ENCODE peak calls at places on chromosome X, in eight cellular contexts. One of them, this sample, is unnamed.

GRCh38 chrX:141724186-141724585 is 25.6 kb upstream of the SPANXD start:
- DNase-seq in WTC11: no peak
- DNase-seq in SK-N-SH: no peak
- DNase-seq in HepG2: no peak
- DNase-seq in A549: no peak
- DNase-seq in K562: no peak
- DNase-seq in endothelial cell of umbilical vein: no peak
- DNase-seq in H1: no peak
- DNase-seq in this sample: no peak

GRCh38 chrX:140715787-140716186 is 6.2 kb downstream of the LINC00632 start:
- DNase-seq in WTC11: no peak
- DNase-seq in SK-N-SH: no peak
- DNase-seq in HepG2: no peak
- DNase-seq in A549: no peak
- DNase-seq in K562: no peak
- DNase-seq in endothelial cell of umbilical vein: no peak
- DNase-seq in H1: no peak
- DNase-seq in this sample: no peak

GRCh38 chrX:42807393-42807792 is 29.4 kb upstream of the PPP1R2C start:
- DNase-seq in WTC11: no peak
- DNase-seq in SK-N-SH: no peak
- DNase-seq in HepG2: no peak
- DNase-seq in A549: no peak
- DNase-seq in K562: no peak
- DNase-seq in endothelial cell of umbilical vein: no peak
- DNase-seq in H1: no peak
- DNase-seq in this sample: no peak

GRCh38 chrX:21940356-21940829 is at the start of gene SMS:
- DNase-seq in WTC11: peak
- DNase-seq in SK-N-SH: peak
- DNase-seq in HepG2: peak
- DNase-seq in A549: peak
- DNase-seq in K562: peak
- DNase-seq in endothelial cell of umbilical vein: peak
- DNase-seq in H1: peak
- DNase-seq in this sample: peak

GRCh38 chrX:125205918-125206665 is 113.6 kb upstream of the TEX13C start:
- DNase-seq in WTC11: peak
- DNase-seq in SK-N-SH: peak
- DNase-seq in HepG2: no peak
- DNase-seq in A549: no peak
- DNase-seq in K562: no peak
- DNase-seq in endothelial cell of umbilical vein: no peak
- DNase-seq in H1: peak
- DNase-seq in this sample: no peak

GRCh38 chrX:34764842-34765241 is 107.8 kb upstream of the TMEM47 start:
- DNase-seq in WTC11: no peak
- DNase-seq in SK-N-SH: no peak
- DNase-seq in HepG2: no peak
- DNase-seq in A549: no peak
- DNase-seq in K562: no peak
- DNase-seq in endothelial cell of umbilical vein: no peak
- DNase-seq in H1: no peak
- DNase-seq in this sample: no peak

GRCh38 chrX:107760304-107761077 is 15.1 kb downstream of the TSC22D3 start:
- DNase-seq in WTC11: no peak
- DNase-seq in SK-N-SH: no peak
- DNase-seq in HepG2: no peak
- DNase-seq in A549: no peak
- DNase-seq in K562: no peak
- DNase-seq in endothelial cell of umbilical vein: no peak
- DNase-seq in H1: no peak
- DNase-seq in this sample: no peak

GRCh38 chrX:152806035-152806434 is 24.5 kb downstream of the CETN2 start:
- DNase-seq in WTC11: no peak
- DNase-seq in SK-N-SH: peak
- DNase-seq in HepG2: no peak
- DNase-seq in A549: no peak
- DNase-seq in K562: no peak
- DNase-seq in endothelial cell of umbilical vein: no peak
- DNase-seq in H1: no peak
- DNase-seq in this sample: no peak

GRCh38 chrX:28042826-28043564 is 61.7 kb upstream of the DCAF8L1 start:
- DNase-seq in WTC11: no peak
- DNase-seq in SK-N-SH: no peak
- DNase-seq in HepG2: no peak
- DNase-seq in A549: no peak
- DNase-seq in K562: no peak
- DNase-seq in endothelial cell of umbilical vein: no peak
- DNase-seq in H1: no peak
- DNase-seq in this sample: no peak

GRCh38 chrX:123084797-123085196 is 99.3 kb upstream of the GRIA3 start:
- DNase-seq in WTC11: no peak
- DNase-seq in SK-N-SH: no peak
- DNase-seq in HepG2: peak
- DNase-seq in A549: no peak
- DNase-seq in K562: no peak
- DNase-seq in endothelial cell of umbilical vein: no peak
- DNase-seq in H1: no peak
- DNase-seq in this sample: no peak

GRCh38 chrX:133570549-133570948 is 155.3 kb upstream of the GPC4 start:
- DNase-seq in WTC11: no peak
- DNase-seq in SK-N-SH: no peak
- DNase-seq in HepG2: no peak
- DNase-seq in A549: no peak
- DNase-seq in K562: no peak
- DNase-seq in endothelial cell of umbilical vein: no peak
- DNase-seq in H1: no peak
- DNase-seq in this sample: no peak

GRCh38 chrX:118644378-118644777 is 83.0 kb upstream of the IL13RA1 start:
- DNase-seq in WTC11: no peak
- DNase-seq in SK-N-SH: peak
- DNase-seq in HepG2: peak
- DNase-seq in A549: peak
- DNase-seq in K562: peak
- DNase-seq in endothelial cell of umbilical vein: peak
- DNase-seq in H1: no peak
- DNase-seq in this sample: peak

GRCh38 chrX:107429090-107429489 is 20.4 kb upstream of the FRMPD3 start:
- DNase-seq in WTC11: peak
- DNase-seq in SK-N-SH: no peak
- DNase-seq in HepG2: peak
- DNase-seq in A549: no peak
- DNase-seq in K562: no peak
- DNase-seq in endothelial cell of umbilical vein: no peak
- DNase-seq in H1: peak
- DNase-seq in this sample: peak

GRCh38 chrX:42399632-42400024 is 378.3 kb downstream of the PPP1R2C start:
- DNase-seq in WTC11: no peak
- DNase-seq in SK-N-SH: no peak
- DNase-seq in HepG2: no peak
- DNase-seq in A549: no peak
- DNase-seq in K562: no peak
- DNase-seq in endothelial cell of umbilical vein: no peak
- DNase-seq in H1: no peak
- DNase-seq in this sample: no peak

GRCh38 chrX:119190736-119191282 is 45.3 kb upstream of the PGRMC1 start:
- DNase-seq in WTC11: no peak
- DNase-seq in SK-N-SH: no peak
- DNase-seq in HepG2: no peak
- DNase-seq in A549: no peak
- DNase-seq in K562: no peak
- DNase-seq in endothelial cell of umbilical vein: no peak
- DNase-seq in H1: no peak
- DNase-seq in this sample: peak

GRCh38 chrX:68415289-68415688 is 18.0 kb downstream of the OPHN1 start:
- DNase-seq in WTC11: no peak
- DNase-seq in SK-N-SH: no peak
- DNase-seq in HepG2: no peak
- DNase-seq in A549: no peak
- DNase-seq in K562: no peak
- DNase-seq in endothelial cell of umbilical vein: peak
- DNase-seq in H1: no peak
- DNase-seq in this sample: no peak

GRCh38 chrX:120365320-120365719 is 3.4 kb downstream of the ATP1B4 start:
- DNase-seq in WTC11: peak
- DNase-seq in SK-N-SH: peak
- DNase-seq in HepG2: peak
- DNase-seq in A549: no peak
- DNase-seq in K562: peak
- DNase-seq in endothelial cell of umbilical vein: peak
- DNase-seq in H1: peak
- DNase-seq in this sample: peak

GRCh38 chrX:21723097-21723496 is 34.8 kb downstream of the SMPX start:
- DNase-seq in WTC11: no peak
- DNase-seq in SK-N-SH: no peak
- DNase-seq in HepG2: no peak
- DNase-seq in A549: no peak
- DNase-seq in K562: no peak
- DNase-seq in endothelial cell of umbilical vein: no peak
- DNase-seq in H1: no peak
- DNase-seq in this sample: peak

DNA sequence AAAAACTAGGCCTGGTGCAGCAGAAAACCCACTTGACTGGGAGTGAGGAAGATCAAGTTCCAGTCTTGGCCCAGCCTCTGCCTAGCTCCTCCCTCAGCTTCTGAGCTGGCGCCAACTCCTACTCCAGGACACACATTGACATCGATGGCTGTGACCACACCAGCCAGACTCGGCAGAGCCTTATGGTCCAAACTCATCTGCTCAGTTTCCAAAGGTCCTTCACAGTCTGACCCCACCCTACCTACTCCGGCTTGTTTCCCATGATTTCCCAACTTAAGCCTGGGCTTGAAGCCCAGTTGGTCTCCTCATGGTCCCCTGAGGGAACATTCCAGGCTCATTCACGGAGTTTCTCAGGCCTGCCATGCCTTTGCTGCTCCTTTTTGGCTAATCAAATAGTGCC is 10.1 kb downstream of the ELF4 start:
- DNase-seq in WTC11: no peak
- DNase-seq in SK-N-SH: no peak
- DNase-seq in HepG2: no peak
- DNase-seq in A549: no peak
- DNase-seq in K562: peak
- DNase-seq in endothelial cell of umbilical vein: no peak
- DNase-seq in H1: no peak
- DNase-seq in this sample: no peak
- TF ChIP-seq MAX in WTC11: no peak
- TF ChIP-seq MAX in SK-N-SH: no peak
- TF ChIP-seq MAX in HepG2: no peak
- TF ChIP-seq MAX in A549: no peak
- TF ChIP-seq MAX in K562: no peak
- TF ChIP-seq MAX in endothelial cell of umbilical vein: no peak
- TF ChIP-seq MAX in H1: no peak
- TF ChIP-seq MAX in this sample: no peak

GRCh38 chrX:51440365-51440764 is 56.0 kb downstream of the NUDT11 start:
- DNase-seq in WTC11: no peak
- DNase-seq in SK-N-SH: no peak
- DNase-seq in HepG2: no peak
- DNase-seq in A549: no peak
- DNase-seq in K562: no peak
- DNase-seq in endothelial cell of umbilical vein: no peak
- DNase-seq in H1: no peak
- DNase-seq in this sample: no peak
- TF ChIP-seq MAX in WTC11: no peak
- TF ChIP-seq MAX in SK-N-SH: no peak
- TF ChIP-seq MAX in HepG2: no peak
- TF ChIP-seq MAX in A549: no peak
- TF ChIP-seq MAX in K562: no peak
- TF ChIP-seq MAX in endothelial cell of umbilical vein: no peak
- TF ChIP-seq MAX in H1: no peak
- TF ChIP-seq MAX in this sample: no peak

GRCh38 chrX:84186603-84187358 is 1.2 kb downstream of the RPS6KA6 start:
- DNase-seq in WTC11: peak
- DNase-seq in SK-N-SH: no peak
- DNase-seq in HepG2: no peak
- DNase-seq in A549: peak
- DNase-seq in K562: no peak
- DNase-seq in endothelial cell of umbilical vein: peak
- DNase-seq in H1: peak
- DNase-seq in this sample: no peak

GRCh38 chrX:84189125-84189524 is 1.1 kb upstream of the RPS6KA6 start:
- DNase-seq in WTC11: no peak
- DNase-seq in SK-N-SH: no peak
- DNase-seq in HepG2: no peak
- DNase-seq in A549: no peak
- DNase-seq in K562: no peak
- DNase-seq in endothelial cell of umbilical vein: no peak
- DNase-seq in H1: no peak
- DNase-seq in this sample: no peak

GRCh38 chrX:84188320-84188834 is 378 bp upstream of the RPS6KA6 start:
- DNase-seq in WTC11: peak
- DNase-seq in SK-N-SH: peak
- DNase-seq in HepG2: no peak
- DNase-seq in A549: peak
- DNase-seq in K562: no peak
- DNase-seq in endothelial cell of umbilical vein: peak
- DNase-seq in H1: peak
- DNase-seq in this sample: no peak

GRCh38 chrX:84192006-84192405 is 4.0 kb upstream of the RPS6KA6 start:
- DNase-seq in WTC11: no peak
- DNase-seq in SK-N-SH: no peak
- DNase-seq in HepG2: no peak
- DNase-seq in A549: no peak
- DNase-seq in K562: no peak
- DNase-seq in endothelial cell of umbilical vein: no peak
- DNase-seq in H1: no peak
- DNase-seq in this sample: no peak

GRCh38 chrX:84187501-84188319 is at the start of gene RPS6KA6:
- DNase-seq in WTC11: peak
- DNase-seq in SK-N-SH: peak
- DNase-seq in HepG2: no peak
- DNase-seq in A549: peak
- DNase-seq in K562: no peak
- DNase-seq in endothelial cell of umbilical vein: peak
- DNase-seq in H1: peak
- DNase-seq in this sample: no peak
- TF ChIP-seq MAX in WTC11: no peak
- TF ChIP-seq MAX in SK-N-SH: no peak
- TF ChIP-seq MAX in HepG2: no peak
- TF ChIP-seq MAX in A549: no peak
- TF ChIP-seq MAX in K562: no peak
- TF ChIP-seq MAX in endothelial cell of umbilical vein: no peak
- TF ChIP-seq MAX in H1: no peak
- TF ChIP-seq MAX in this sample: no peak

GRCh38 chrX:30282527-30282926 is 26.7 kb downstream of the NR0B1 start:
- DNase-seq in WTC11: no peak
- DNase-seq in SK-N-SH: no peak
- DNase-seq in HepG2: no peak
- DNase-seq in A549: no peak
- DNase-seq in K562: peak
- DNase-seq in endothelial cell of umbilical vein: peak
- DNase-seq in H1: no peak
- DNase-seq in this sample: no peak

GRCh38 chrX:30278365-30278764 is 30.8 kb downstream of the NR0B1 start:
- DNase-seq in WTC11: no peak
- DNase-seq in SK-N-SH: no peak
- DNase-seq in HepG2: no peak
- DNase-seq in A549: no peak
- DNase-seq in K562: no peak
- DNase-seq in endothelial cell of umbilical vein: no peak
- DNase-seq in H1: no peak
- DNase-seq in this sample: no peak

GRCh38 chrX:30280428-30280827 is 28.8 kb downstream of the NR0B1 start:
- DNase-seq in WTC11: no peak
- DNase-seq in SK-N-SH: no peak
- DNase-seq in HepG2: no peak
- DNase-seq in A549: no peak
- DNase-seq in K562: no peak
- DNase-seq in endothelial cell of umbilical vein: no peak
- DNase-seq in H1: no peak
- DNase-seq in this sample: no peak

GRCh38 chrX:30283456-30284200 is 25.6 kb downstream of the NR0B1 start:
- DNase-seq in WTC11: no peak
- DNase-seq in SK-N-SH: no peak
- DNase-seq in HepG2: peak
- DNase-seq in A549: peak
- DNase-seq in K562: peak
- DNase-seq in endothelial cell of umbilical vein: peak
- DNase-seq in H1: no peak
- DNase-seq in this sample: peak
- TF ChIP-seq MAX in WTC11: no peak
- TF ChIP-seq MAX in SK-N-SH: no peak
- TF ChIP-seq MAX in HepG2: no peak
- TF ChIP-seq MAX in A549: peak
- TF ChIP-seq MAX in K562: no peak
- TF ChIP-seq MAX in endothelial cell of umbilical vein: no peak
- TF ChIP-seq MAX in H1: no peak
- TF ChIP-seq MAX in this sample: no peak

This sample was measured in NB4.